ENCODE peak calls at places on chromosomes 16 and 17, in four cellular contexts. J is IMR-90, G is K562, H is HepG2. V is an unnamed sample.

GRCh38 chr16:27436065-27436464 is 34.1 kb downstream of the IL21R start:
- DNase-seq in H (no peak), J (no peak), G (no peak), V (no peak)

GRCh38 chr17:13589658-13590057 is 12.1 kb downstream of the HS3ST3A1 start:
- DNase-seq in G (no peak), J (no peak), H (no peak), V (no peak)

GRCh38 chr16:29775742-29776408 is 2.2 kb upstream of the ZG16 start:
- DNase-seq in H (no peak), G (peak; percentile 50), J (peak; percentile 43), V (no peak)

GRCh38 chr17:19538095-19539039 is 4.7 kb downstream of the SLC47A1 start:
- DNase-seq in H (peak; percentile 93), J (no peak), G (no peak), V (no peak)

GRCh38 chr16:88859381-88860091 is 2.6 kb downstream of the TRAPPC2L start:
- DNase-seq in G (no peak), H (no peak), J (no peak), V (no peak)

GRCh38 chr17:61065263-61065773 is 334.3 kb upstream of the TBX2 start:
- DNase-seq in G (no peak), J (peak; percentile 36), H (peak; percentile 86), V (peak; percentile 23)

GRCh38 chr17:10435096-10435495 is 13.3 kb upstream of the MYH8 start:
- DNase-seq in J (no peak), H (no peak), G (no peak), V (no peak)

GRCh38 chr16:89119661-89120141 is 26.0 kb downstream of the ACSF3 start:
- DNase-seq in H (no peak), J (no peak), G (no peak), V (no peak)

GRCh38 chr17:58328195-58329034 is at the start of gene TSPOAP1:
- DNase-seq in H (no peak), J (no peak), G (peak; percentile 78), V (no peak)

GRCh38 chr17:37405955-37406634 is 541 bp downstream of the ACACA start:
- DNase-seq in G (no peak), H (no peak), J (no peak), V (peak; percentile 22)

GRCh38 chr17:48314716-48315115 is 115.3 kb downstream of the SKAP1 start:
- DNase-seq in J (no peak), H (no peak), G (no peak), V (no peak)

GRCh38 chr16:70676571-70677498 is 9.0 kb downstream of the MTSS2 start:
- DNase-seq in H (no peak), J (no peak), G (no peak), V (no peak)

GRCh38 chr17:142876-143784 is 5.8 kb downstream of the SCGB1C2 start:
- DNase-seq in J (no peak), G (no peak), H (no peak), V (no peak)

GRCh38 chr16:89581861-89582563 is 6.5 kb downstream of the CPNE7 start:
- DNase-seq in J (peak; percentile 79), H (peak; percentile 71), G (no peak), V (no peak)

GRCh38 chr16:23182675-23183485 is at the start of gene SCNN1G:
- DNase-seq in J (no peak), H (no peak), G (no peak), V (no peak)

GRCh38 chr16:19601083-19601976 is 45.8 kb downstream of the VPS35L start:
- DNase-seq in J (peak; percentile 36), H (peak; percentile 47), G (peak; percentile 46), V (peak; percentile 42)

GRCh38 chr16:56609463-56609921 is 1.1 kb downstream of the MT2A start:
- DNase-seq in H (peak; percentile 75), J (peak; percentile 92), G (no peak), V (peak; percentile 53)

DNA sequence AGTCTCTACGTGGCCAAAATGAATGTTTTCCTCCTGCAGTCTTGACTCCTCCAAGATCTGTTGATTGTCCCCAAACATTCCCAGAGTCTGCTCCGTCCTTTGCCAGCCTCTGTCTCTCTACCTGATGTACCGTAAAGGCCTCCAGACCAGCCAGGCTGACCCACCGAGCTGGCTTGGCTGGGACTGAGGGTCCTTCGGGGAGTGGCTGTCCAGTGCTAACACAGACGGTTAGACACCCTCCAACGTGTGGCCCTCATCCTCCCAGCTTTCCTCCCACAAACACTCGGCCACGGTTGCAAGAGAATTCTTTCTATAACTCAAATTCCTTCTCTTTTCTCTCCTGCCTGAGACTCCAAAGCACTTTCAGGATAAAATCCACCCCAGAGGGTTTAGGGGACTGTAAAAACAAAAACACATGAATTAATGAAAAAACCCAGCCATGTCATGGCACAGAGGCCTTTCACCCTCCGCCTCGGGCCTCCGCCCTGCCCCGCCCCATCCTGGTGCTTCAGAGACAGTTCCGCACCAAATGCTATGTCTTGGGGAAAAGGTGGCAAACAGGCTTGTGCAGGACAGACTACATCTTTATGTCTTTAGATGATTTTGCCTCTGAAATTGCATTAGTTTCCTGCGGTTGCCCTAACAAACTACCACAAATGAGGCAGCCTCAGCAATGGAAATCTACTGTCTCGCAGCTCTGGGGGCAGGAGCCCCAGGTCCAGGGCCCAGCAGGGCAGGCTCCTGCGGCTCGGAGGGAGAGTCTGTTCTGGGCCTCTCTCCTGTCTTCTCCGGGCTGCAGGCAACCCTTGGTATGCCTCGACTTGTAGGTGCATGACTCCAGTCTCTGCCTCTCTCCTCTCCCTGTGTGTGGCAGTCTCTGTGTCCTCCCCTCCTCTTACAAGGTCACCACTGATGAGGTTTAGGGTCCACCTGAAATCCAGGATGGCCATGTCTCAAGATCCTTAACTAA is 72.5 kb upstream of the CBX4 start:
- DNase-seq in G (no peak), H (no peak), J (no peak), V (no peak)
- TF ChIP-seq MAZ in G (no peak), H (no peak), J (no peak), V (no peak)

GRCh38 chr16:31214705-31215286 is 877 bp downstream of the TRIM72 start:
- DNase-seq in H (no peak), G (no peak), J (no peak), V (no peak)
- TF ChIP-seq MAZ in H (no peak), G (no peak), J (no peak), V (no peak)

GRCh38 chr17:73278049-73278464 is 16.4 kb upstream of the CPSF4L start:
- DNase-seq in H (peak; percentile 96), G (no peak), J (no peak), V (no peak)
- TF ChIP-seq MAZ in H (peak; percentile 37), G (no peak), J (no peak), V (no peak)

GRCh38 chr17:51948128-51948527 is 210.4 kb downstream of the CA10 start:
- DNase-seq in G (no peak), H (no peak), J (no peak), V (no peak)
- TF ChIP-seq MAZ in G (no peak), H (no peak), J (no peak), V (no peak)

DNA sequence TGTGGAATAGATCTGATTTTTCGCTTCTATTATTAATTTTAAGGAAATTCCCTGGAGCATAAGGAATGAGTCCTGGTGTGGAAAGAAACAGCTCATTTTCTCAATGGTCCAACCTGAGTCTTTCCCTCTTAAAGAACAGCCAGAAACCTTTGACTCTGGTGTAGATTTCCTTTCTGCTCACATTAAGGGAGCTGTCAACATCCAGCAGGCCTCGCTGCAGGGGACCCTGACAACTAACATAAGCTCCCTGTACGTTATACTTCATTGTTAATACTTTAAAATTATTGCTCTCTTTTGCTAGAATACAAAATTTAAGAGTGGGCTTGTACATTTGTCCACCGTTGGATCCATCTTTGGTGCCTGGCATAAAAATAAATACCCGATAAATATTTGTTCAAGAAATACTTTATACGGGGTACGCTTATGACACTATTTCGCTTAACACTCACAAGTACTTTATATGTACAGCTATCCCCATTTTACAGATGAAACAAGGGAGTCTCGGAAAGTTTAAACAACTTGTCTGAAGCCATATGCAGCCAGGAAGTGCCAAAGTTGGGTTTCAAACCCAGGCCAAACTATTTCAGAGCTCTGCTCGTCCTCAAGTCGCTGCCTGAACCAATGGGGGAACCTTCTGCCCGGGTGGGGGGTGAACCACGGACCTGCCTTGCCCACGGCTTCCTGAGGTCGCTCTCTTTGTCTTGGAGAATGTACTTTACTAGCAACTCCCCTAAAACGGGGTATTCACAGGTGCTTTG is 648 bp downstream of the SMARCE1 start:
- DNase-seq in H (peak; percentile 50), J (peak; percentile 43), G (no peak), V (no peak)
- TF ChIP-seq MAZ in H (no peak), J (no peak), G (no peak), V (no peak)

GRCh38 chr17:52079496-52079895 is 79.0 kb downstream of the CA10 start:
- DNase-seq in H (no peak), J (no peak), G (no peak), V (no peak)
- TF ChIP-seq MAZ in H (no peak), J (no peak), G (no peak), V (no peak)

GRCh38 chr16:52529226-52529625 is 17.7 kb downstream of the TOX3 start:
- DNase-seq in H (no peak), G (no peak), J (no peak), V (no peak)
- TF ChIP-seq MAZ in H (no peak), G (no peak), J (no peak), V (no peak)

GRCh38 chr17:55693244-55694216 is 29.1 kb downstream of the TMEM100 start:
- DNase-seq in G (no peak), H (no peak), J (peak; percentile 4), V (no peak)
- TF ChIP-seq MAZ in G (no peak), H (no peak), J (no peak), V (no peak)

GRCh38 chr16:2194852-2195315 is 1.5 kb downstream of the CASKIN1 start:
- DNase-seq in J (peak; percentile 39), H (peak; percentile 67), G (no peak), V (peak; percentile 69)
- TF ChIP-seq MAZ in J (no peak), H (no peak), G (no peak), V (no peak)

V was measured in A549.